ENCODE peak calls at places on chromosomes 3 and 15, in six cellular contexts. Y is non-pigmented ciliary epithelial cell; B is cardiac fibroblast; P is stimulated activated naive B cell treated with anti-CD40 and anti-IgM and Interleukin-4, amounts not matched to agents 10 μg/mL and 1 μg/mL and 100 μg/mL, for 72 hours; D is myocyte; N is retina. F is an unnamed sample.
A peak's percentile ranks its signal among the peaks of the same experiment; 100 is the strongest.

GRCh38 chr3:13600950-13601691 is 52.2 kb downstream of the FBLN2 start:
- DNase-seq in N (no peak), Y (peak; percentile 18), B (peak; percentile 33), P (no peak), D (peak; percentile 49), F (peak; percentile 65)

GRCh38 chr3:99175276-99175801 is 273.8 kb upstream of the DCBLD2 start:
- DNase-seq in Y (no peak), N (no peak), B (no peak), P (no peak), D (no peak), F (no peak)

GRCh38 chr3:196749125-196749524 is 9.5 kb downstream of the PAK2 start:
- DNase-seq in Y (no peak), N (no peak), D (no peak), B (no peak), P (no peak), F (no peak)

GRCh38 chr3:12662593-12663310 is 1.2 kb downstream of the RAF1 start:
- DNase-seq in P (peak; percentile 13), D (peak; percentile 69), Y (no peak), B (peak; percentile 67), N (peak; percentile 78), F (peak; percentile 76)

GRCh38 chr3:107753494-107753893 is 230.7 kb downstream of the BBX start:
- DNase-seq in P (peak; percentile 8), N (peak; percentile 46), B (peak; percentile 57), D (peak; percentile 45), Y (no peak), F (peak; percentile 34)

GRCh38 chr3:197468866-197469382 is 86.8 kb downstream of the BDH1 start:
- DNase-seq in D (no peak), Y (no peak), B (peak; percentile 87), P (no peak), N (no peak), F (peak; percentile 69)

GRCh38 chr15:62287066-62287857 is 122.2 kb upstream of the C2CD4B start:
- DNase-seq in P (no peak), N (no peak), Y (no peak), D (no peak), B (peak; percentile 31), F (peak; percentile 14)

GRCh38 chr3:124785966-124786365 is 55.7 kb downstream of the UMPS start:
- DNase-seq in P (no peak), D (no peak), N (no peak), Y (no peak), B (no peak), F (no peak)

GRCh38 chr3:71130516-71131384 is 452.8 kb downstream of the FOXP1 start:
- DNase-seq in Y (peak; percentile 55), B (peak; percentile 88), N (no peak), P (peak; percentile 60), D (peak; percentile 68), F (peak; percentile 78)

GRCh38 chr3:129312021-129312639 is 33.5 kb downstream of the HMCES start:
- DNase-seq in P (no peak), Y (no peak), B (no peak), D (no peak), N (no peak), F (no peak)

GRCh38 chr3:122350814-122351418 is 25.9 kb downstream of the CSTA start:
- DNase-seq in D (no peak), Y (peak; percentile 44), P (no peak), N (no peak), B (peak; percentile 58), F (peak; percentile 80)

GRCh38 chr15:48965972-48966371 is 2.3 kb upstream of the SHC4 start:
- DNase-seq in B (peak; percentile 88), D (peak; percentile 77), P (no peak), Y (no peak), N (no peak), F (peak; percentile 83)

GRCh38 chr3:120637836-120638559 is 41.9 kb downstream of the NDUFB4 start:
- DNase-seq in B (no peak), Y (no peak), P (no peak), N (no peak), D (peak; percentile 22), F (peak; percentile 46)

GRCh38 chr3:148077318-148077923 is 620.3 kb upstream of the AGTR1 start:
- DNase-seq in N (no peak), D (peak; percentile 64), B (peak; percentile 60), P (no peak), Y (no peak), F (peak; percentile 6)

GRCh38 chr15:79209690-79210089 is 72.8 kb upstream of the ANKRD34C start:
- DNase-seq in N (no peak), P (no peak), B (no peak), D (no peak), Y (no peak), F (no peak)

GRCh38 chr3:51819709-51820406 is 40.8 kb upstream of the IQCF6 start:
- DNase-seq in N (no peak), P (no peak), Y (no peak), D (no peak), B (no peak), F (no peak)

GRCh38 chr15:88653200-88654064 is 14.6 kb downstream of the ISG20 start:
- DNase-seq in B (no peak), N (no peak), D (no peak), Y (no peak), P (no peak), F (no peak)

GRCh38 chr3:113223831-113224240 is 12.5 kb downstream of the BOC start:
- DNase-seq in B (no peak), Y (no peak), N (no peak), D (no peak), P (peak; percentile 57), F (no peak)

GRCh38 chr3:157832588-157832987 is 273.6 kb downstream of the SHOX2 start:
- DNase-seq in Y (no peak), N (no peak), B (peak; percentile 5), D (peak; percentile 38), P (no peak), F (peak; percentile 73)

GRCh38 chr15:58026051-58026450 is 39.5 kb downstream of the ALDH1A2 start:
- DNase-seq in N (no peak), D (peak; percentile 5), P (no peak), B (peak; percentile 9), Y (no peak), F (no peak)

GRCh38 chr15:95018888-95019545 is 787.7 kb downstream of the MCTP2 start:
- DNase-seq in B (peak; percentile 90), P (peak; percentile 6), Y (peak; percentile 78), D (peak; percentile 81), N (no peak), F (peak; percentile 39)

GRCh38 chr3:50138266-50139230 is 16.6 kb upstream of the SEMA3F start:
- DNase-seq in N (peak; percentile 77), B (no peak), D (no peak), Y (no peak), P (no peak), F (peak; percentile 57)

GRCh38 chr15:39781147-39781966 is 1.3 kb downstream of the FSIP1 start:
- DNase-seq in P (no peak), D (no peak), B (no peak), N (no peak), Y (no peak), F (no peak)

GRCh38 chr15:40365624-40366023 is 7.6 kb downstream of the DISP2 start:
- DNase-seq in N (no peak), Y (no peak), B (no peak), P (no peak), D (no peak), F (no peak)